ENCODE peak calls at places on chromosomes 7 and 10, in five cellular contexts. H is tibial nerve, I is ovary, O is HCT116, U is suprapubic skin. S is an unnamed sample.

GRCh38 chr7:81339946-81340345 is 421.1 kb upstream of the SEMA3C start:
- DNase-seq in H (no peak), I (no peak), O (no peak), U (no peak), S (no peak)

GRCh38 chr7:94975316-94975715 is 67.9 kb downstream of the PPP1R9A start:
- DNase-seq in H (no peak), I (no peak), O (no peak), U (no peak), S (no peak)

GRCh38 chr7:603152-603941 is 83.7 kb upstream of the PDGFA start:
- DNase-seq in H (no peak), I (no peak), O (no peak), U (peak; percentile 55), S (no peak)

GRCh38 chr7:134071355-134072331 is 55.5 kb upstream of the LRGUK start:
- DNase-seq in H (no peak), I (no peak), O (no peak), U (no peak), S (no peak)

GRCh38 chr10:10785627-10786333 is 231.9 kb upstream of the CELF2 start:
- DNase-seq in H (no peak), I (no peak), O (no peak), U (no peak), S (no peak)

GRCh38 chr10:111076682-111077661 is at the start of gene ADRA2A:
- DNase-seq in H (no peak), I (peak; percentile 82), O (no peak), U (no peak), S (no peak)

GRCh38 chr10:72375585-72375984 is 20.9 kb upstream of the DNAJB12 start:
- DNase-seq in H (no peak), I (no peak), O (no peak), U (no peak), S (no peak)

GRCh38 chr10:16681525-16681924 is 135.7 kb downstream of the RSU1 start:
- DNase-seq in H (no peak), I (no peak), O (no peak), U (no peak), S (no peak)

GRCh38 chr10:110524179-110524863 is 26.6 kb downstream of the DUSP5 start:
- DNase-seq in H (no peak), I (no peak), O (no peak), U (no peak), S (no peak)

GRCh38 chr7:91182819-91183405 is 81.3 kb upstream of the FZD1 start:
- DNase-seq in H (no peak), I (no peak), O (no peak), U (no peak), S (no peak)

GRCh38 chr10:97781541-97782331 is 9.9 kb upstream of the SFRP5 start:
- DNase-seq in H (no peak), I (no peak), O (no peak), U (no peak), S (no peak)

DNA sequence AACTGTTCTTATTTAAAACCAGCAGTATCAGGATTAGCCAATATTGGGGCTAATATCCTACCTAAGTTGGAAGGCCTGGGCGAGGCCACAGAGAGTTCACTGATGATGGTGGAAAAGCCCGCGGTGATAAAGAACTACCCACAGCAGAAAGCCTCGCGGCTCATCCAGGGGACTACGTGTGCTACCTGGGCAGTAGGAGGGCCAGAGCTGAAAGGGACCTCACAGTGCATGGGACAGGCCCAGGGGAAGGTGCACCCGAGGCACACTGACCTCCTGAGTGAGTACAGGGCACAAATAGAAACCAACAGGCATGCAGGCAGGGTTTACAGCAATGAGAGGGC is 1.4 kb downstream of the WDR86 start:
- DNase-seq in H (no peak), I (no peak), O (no peak), U (no peak), S (no peak)
- H3K4me1 ChIP-seq in H (peaks cover 28% of the 10 kb centered on the region), I (peaks cover 7% of the 10 kb centered on the region), O (peaks cover 31% of the 10 kb centered on the region), U (peaks cover 33% of the 10 kb centered on the region), S (peaks cover 17% of the 10 kb centered on the region)

GRCh38 chr7:120856198-120856597 is 1.7 kb downstream of the TSPAN12 start:
- DNase-seq in H (no peak), I (no peak), O (no peak), U (no peak), S (no peak)

GRCh38 chr7:120860151-120860550 is 2.2 kb upstream of the TSPAN12 start:
- DNase-seq in H (no peak), I (no peak), O (no peak), U (no peak), S (no peak)

GRCh38 chr7:120856621-120857352 is 1.2 kb downstream of the TSPAN12 start:
- DNase-seq in H (no peak), I (peak; percentile 25), O (peak; percentile 29), U (peak; percentile 67), S (peak; percentile 66)

GRCh38 chr7:120858299-120858636 is 324 bp upstream of the TSPAN12 start:
- DNase-seq in H (no peak), I (no peak), O (no peak), U (no peak), S (no peak)

GRCh38 chr7:120857558-120858298 is at the start of gene TSPAN12:
- DNase-seq in H (peak; percentile 39), I (peak; percentile 70), O (peak; percentile 73), U (peak; percentile 84), S (peak; percentile 89)
- TF ChIP-seq POLR2A in H (no peak), I (no peak), O (no peak), U (no peak), S (no peak)

DNA sequence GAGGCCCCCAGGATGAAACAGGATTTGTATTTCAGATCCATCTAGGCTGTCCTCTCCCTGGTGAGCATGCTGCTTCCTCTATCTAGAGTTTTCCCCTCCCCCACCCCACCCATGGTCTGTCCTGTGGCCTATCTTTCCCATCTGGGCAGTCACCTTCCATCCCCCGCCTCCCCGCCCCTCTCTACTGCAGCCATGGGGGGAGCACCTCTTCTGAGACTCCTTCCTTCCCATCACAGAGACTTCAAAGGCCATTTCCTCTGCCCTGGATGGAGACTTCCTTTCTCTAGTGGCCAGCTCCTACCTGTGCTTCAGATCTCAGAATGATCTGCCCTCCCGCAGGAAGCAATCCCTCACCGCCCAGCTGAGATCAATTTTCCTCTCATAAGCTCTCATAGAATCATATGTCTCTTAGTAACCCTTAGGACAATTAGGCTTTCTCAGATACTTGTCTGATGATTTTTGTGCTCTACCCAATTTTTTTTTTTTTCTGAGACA is 212.5 kb upstream of the PRSS58 start:
- DNase-seq in H (no peak), I (no peak), O (no peak), U (no peak), S (no peak)
- H3K4me1 ChIP-seq in H (no peaks in the 10 kb centered on the region), I (no peaks in the 10 kb centered on the region), O (no peaks in the 10 kb centered on the region), U (no peaks in the 10 kb centered on the region), S (no peaks in the 10 kb centered on the region)

GRCh38 chr10:13296476-13296875 is 3.4 kb downstream of the PHYH start:
- DNase-seq in H (no peak), I (no peak), O (no peak), U (no peak), S (no peak)

GRCh38 chr10:13302821-13303555 is 3.1 kb upstream of the PHYH start:
- DNase-seq in H (no peak), I (no peak), O (no peak), U (no peak), S (no peak)

GRCh38 chr10:13294784-13295183 is 5.1 kb downstream of the PHYH start:
- DNase-seq in H (no peak), I (no peak), O (no peak), U (no peak), S (no peak)

GRCh38 chr10:13298748-13299436 is 972 bp downstream of the PHYH start:
- DNase-seq in H (no peak), I (no peak), O (no peak), U (no peak), S (no peak)

GRCh38 chr10:13299437-13300287 is at the start of gene PHYH:
- DNase-seq in H (peak; percentile 82), I (peak; percentile 89), O (peak; percentile 64), U (peak; percentile 94), S (peak; percentile 97)
- TF ChIP-seq POLR2A in H (peak; percentile 75), I (peak; percentile 74), O (peak; percentile 67), U (no peak), S (peak; percentile 70)

GRCh38 chr10:13707156-13707881 is 120.6 kb downstream of the PRPF18 start:
- DNase-seq in H (peak; percentile 66), I (peak; percentile 76), O (no peak), U (peak; percentile 78), S (peak; percentile 93)

GRCh38 chr10:13704969-13705368 is 118.2 kb downstream of the PRPF18 start:
- DNase-seq in H (no peak), I (no peak), O (no peak), U (no peak), S (no peak)

GRCh38 chr10:13705526-13706169 is 118.9 kb downstream of the PRPF18 start:
- DNase-seq in H (no peak), I (no peak), O (no peak), U (no peak), S (no peak)

GRCh38 chr10:13706175-13706574 is 119.4 kb downstream of the PRPF18 start:
- DNase-seq in H (no peak), I (no peak), O (no peak), U (no peak), S (no peak)

DNA sequence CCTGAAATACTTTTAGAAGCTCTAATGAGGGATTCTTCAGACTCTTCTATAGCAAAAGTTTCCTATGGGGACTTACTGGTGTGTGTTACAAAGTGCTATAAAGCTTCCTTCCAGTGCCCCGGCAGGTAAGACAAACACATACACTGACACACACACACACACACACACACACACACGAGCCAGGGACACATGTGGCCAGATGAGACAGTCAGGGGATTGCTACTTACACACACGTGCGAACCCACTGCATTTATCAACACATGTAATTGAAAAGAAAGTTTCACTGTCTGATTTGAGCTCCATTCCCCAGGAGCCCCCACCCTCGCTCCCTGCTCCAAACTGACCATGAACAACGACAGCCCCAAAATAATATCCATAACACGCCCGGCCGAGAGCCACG is 119.8 kb downstream of the PRPF18 start:
- DNase-seq in H (no peak), I (no peak), O (no peak), U (no peak), S (no peak)
- H3K4me1 ChIP-seq in H (peaks cover 8% of the 10 kb centered on the region), I (peaks cover 8% of the 10 kb centered on the region), O (peaks cover 10% of the 10 kb centered on the region), U (peaks cover 69% of the 10 kb centered on the region), S (peaks cover 47% of the 10 kb centered on the region)

GRCh38 chr10:99620713-99621453 is 644 bp upstream of the SLC25A28 start:
- DNase-seq in H (peak; percentile 91), I (peak; percentile 97), O (peak; percentile 89), U (peak; percentile 97), S (peak; percentile 98)

GRCh38 chr10:99623919-99624318 is 3.7 kb upstream of the SLC25A28 start:
- DNase-seq in H (no peak), I (no peak), O (no peak), U (no peak), S (no peak)

GRCh38 chr10:99621454-99622246 is 1.4 kb upstream of the SLC25A28 start:
- DNase-seq in H (no peak), I (peak; percentile 44), O (no peak), U (no peak), S (no peak)

GRCh38 chr10:99619090-99619800 is 994 bp downstream of the SLC25A28 start:
- DNase-seq in H (no peak), I (no peak), O (no peak), U (no peak), S (no peak)

GRCh38 chr10:99619851-99620712 is at the start of gene SLC25A28:
- DNase-seq in H (peak; percentile 88), I (peak; percentile 94), O (peak; percentile 100), U (peak; percentile 97), S (peak; percentile 99)
- TF ChIP-seq POLR2A in H (no peak), I (peak; percentile 5), O (no peak), U (no peak), S (no peak)

S was measured in sigmoid colon.